ENCODE peak calls at places on chromosomes 16 and 17, in ten cellular contexts. Y, V, F, M, Z, A, L, T, Q and N are unnamed samples.

GRCh38 chr16:3963203-3963602 is 82.7 kb upstream of the CREBBP start:
- DNase-seq in F (peak), T (no peak), Q (no peak), A (no peak), V (no peak), M (no peak), Y (no peak), L (no peak), Z (peak), N (peak)

GRCh38 chr17:65559802-65560627 is 1.4 kb downstream of the AXIN2 start:
- DNase-seq in Z (peak), T (no peak), F (no peak), M (peak), V (peak), L (peak), A (no peak), Y (peak), Q (peak), N (peak)

GRCh38 chr17:7587420-7587786 is 2.5 kb downstream of the SOX15 start:
- DNase-seq in T (no peak), M (no peak), A (no peak), Y (no peak), L (no peak), Z (no peak), Q (no peak), V (no peak), F (peak), N (no peak)

GRCh38 chr16:30382398-30383015 is at the start of gene SEPTIN1:
- DNase-seq in Z (peak), V (no peak), T (peak), L (no peak), Q (no peak), F (no peak), A (no peak), Y (no peak), M (no peak), N (no peak)

GRCh38 chr16:71869089-71869488 is 14.9 kb downstream of the ZNF821 start:
- DNase-seq in Y (no peak), L (no peak), Z (no peak), Q (peak), T (no peak), F (no peak), A (no peak), V (no peak), M (no peak), N (no peak)

GRCh38 chr17:8273884-8274444 is 14.5 kb upstream of the RANGRF start:
- DNase-seq in V (no peak), T (no peak), L (peak), Q (no peak), F (no peak), A (no peak), Z (no peak), M (no peak), Y (no peak), N (no peak)

GRCh38 chr16:88672776-88673175 is 9.9 kb upstream of the MVD start:
- DNase-seq in L (no peak), F (no peak), Y (no peak), V (no peak), M (no peak), A (no peak), Q (peak), T (no peak), Z (no peak), N (peak)

GRCh38 chr16:31331141-31331764 is 23.7 kb upstream of the ITGAX start:
- DNase-seq in A (no peak), Q (peak), T (peak), Z (peak), Y (no peak), L (no peak), F (no peak), M (no peak), V (no peak), N (no peak)

GRCh38 chr16:47475786-47476185 is 14.7 kb downstream of the PHKB start:
- DNase-seq in V (no peak), Z (no peak), M (no peak), F (peak), L (no peak), Y (no peak), A (no peak), Q (no peak), T (no peak), N (no peak)

GRCh38 chr16:7614022-7614795 is 281.6 kb downstream of the RBFOX1 start:
- DNase-seq in F (no peak), L (no peak), Z (no peak), A (no peak), T (no peak), Q (no peak), V (no peak), Y (no peak), M (no peak), N (no peak)

GRCh38 chr16:57987441-57988177 is 12.9 kb downstream of the ZNF319 start:
- DNase-seq in Q (no peak), M (no peak), F (no peak), Y (no peak), T (no peak), V (no peak), Z (no peak), A (no peak), L (no peak), N (no peak)

GRCh38 chr17:48053758-48054237 is 5.6 kb downstream of the NFE2L1 start:
- DNase-seq in F (no peak), Y (no peak), Q (no peak), Z (no peak), L (no peak), M (no peak), A (no peak), V (no peak), T (no peak), N (no peak)

GRCh38 chr17:74962622-74963394 is 9.8 kb downstream of the HID1 start:
- DNase-seq in L (no peak), Y (no peak), Q (no peak), M (no peak), V (no peak), T (no peak), F (no peak), Z (no peak), A (no peak), N (no peak)

GRCh38 chr16:10408824-10409381 is 23.0 kb downstream of the ATF7IP2 start:
- DNase-seq in Q (no peak), V (no peak), A (no peak), Z (no peak), L (no peak), F (no peak), Y (no peak), T (no peak), M (no peak), N (peak)

GRCh38 chr17:36825956-36826350 is 111.3 kb upstream of the LHX1 start:
- DNase-seq in M (no peak), Q (no peak), L (no peak), Z (no peak), Y (no peak), T (no peak), V (no peak), F (no peak), A (no peak), N (no peak)

GRCh38 chr16:18958621-18959578 is 24.8 kb upstream of the TMC7 start:
- DNase-seq in Q (peak), T (no peak), Y (no peak), A (no peak), F (peak), Z (no peak), L (no peak), M (no peak), V (no peak), N (no peak)

GRCh38 chr17:78512976-78513375 is 64.2 kb downstream of the DNAH17 start:
- DNase-seq in M (no peak), Y (no peak), A (no peak), F (no peak), T (no peak), Z (no peak), L (no peak), Q (no peak), V (no peak), N (no peak)

GRCh38 chr17:22512997-22513538 is 820.7 kb downstream of the KCNJ18 start:
- DNase-seq in T (no peak), M (no peak), L (no peak), V (no peak), Y (no peak), F (no peak), A (no peak), Z (no peak), Q (no peak), N (no peak)

GRCh38 chr16:31118223-31119155 is 1.0 kb downstream of the KAT8 start:
- DNase-seq in V (no peak), F (peak), Q (no peak), T (no peak), Y (no peak), L (no peak), M (no peak), A (no peak), Z (no peak), N (no peak)

GRCh38 chr16:48350716-48351115 is 34.5 kb downstream of the SIAH1 start:
- DNase-seq in V (no peak), T (no peak), Q (no peak), A (no peak), L (no peak), Y (no peak), F (no peak), M (no peak), Z (no peak), N (peak)

GRCh38 chr17:57521606-57522435 is 223.3 kb downstream of the CCDC182 start:
- DNase-seq in Y (no peak), A (no peak), T (no peak), V (no peak), M (no peak), Q (no peak), F (no peak), Z (no peak), L (no peak), N (no peak)

GRCh38 chr16:30183961-30184429 is 593 bp downstream of the CORO1A start:
- DNase-seq in T (peak), Q (no peak), F (no peak), Z (peak), L (peak), M (peak), Y (no peak), A (peak), V (peak), N (no peak)

GRCh38 chr16:21158208-21159110 is at the start of gene LDAF1:
- DNase-seq in T (peak), Y (peak), V (peak), F (peak), A (peak), Q (peak), M (peak), Z (peak), L (peak), N (peak)

GRCh38 chr17:31392856-31393748 is 1.6 kb downstream of the RAB11FIP4 start:
- DNase-seq in M (no peak), Z (no peak), V (no peak), T (peak), L (no peak), Q (no peak), A (no peak), Y (peak), F (no peak), N (no peak)

GRCh38 chr16:16143038-16143763 is 80.1 kb downstream of the ABCC6 start:
- DNase-seq in M (no peak), L (no peak), Z (no peak), Y (no peak), Q (peak), T (peak), F (no peak), V (no peak), A (no peak), N (peak)

GRCh38 chr16:69567031-69567680 is 1.4 kb downstream of the NFAT5 start:
- DNase-seq in T (no peak), Y (no peak), L (no peak), Z (peak), M (no peak), A (no peak), V (no peak), Q (peak), F (no peak), N (peak)

GRCh38 chr17:75428775-75429469 is 23.4 kb upstream of the GRB2 start:
- DNase-seq in V (no peak), F (peak), M (no peak), Q (no peak), T (no peak), A (no peak), Z (no peak), Y (no peak), L (no peak), N (no peak)

GRCh38 chr17:31582151-31582907 is 190.9 kb downstream of the RAB11FIP4 start:
- DNase-seq in M (peak), T (no peak), Y (no peak), Q (no peak), A (no peak), L (peak), F (peak), V (peak), Z (no peak), N (no peak)

GRCh38 chr17:56681561-56682266 is 88.2 kb downstream of the NOG start:
- DNase-seq in Z (peak), M (no peak), L (no peak), Y (no peak), F (peak), Q (no peak), T (no peak), A (no peak), V (no peak), N (peak)

DNA sequence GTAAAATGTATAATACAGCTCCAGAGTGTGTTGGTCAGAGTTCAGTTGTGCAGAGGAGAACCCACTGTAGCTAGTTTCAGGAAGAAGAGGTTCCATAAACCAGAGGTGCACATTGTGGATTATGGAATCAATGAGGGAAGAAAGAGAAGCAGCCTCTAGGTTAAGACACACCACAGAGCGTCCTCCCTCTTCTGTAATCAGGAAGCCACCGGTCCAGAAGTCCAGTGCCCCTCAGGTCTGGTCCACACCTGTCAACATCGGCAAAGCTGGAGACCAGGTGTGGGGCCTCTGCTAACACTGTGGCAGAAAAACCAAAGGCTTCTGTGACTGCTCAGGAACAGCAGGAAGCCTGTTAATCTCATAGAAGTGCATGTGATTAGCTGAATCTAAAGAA is 23.4 kb downstream of the LIMD2 start:
- DNase-seq in A (no peak), L (no peak), F (no peak), M (no peak), Q (no peak), Y (no peak), T (no peak), Z (no peak), V (no peak), N (no peak)
- H3K4me3 ChIP-seq in A (no peak), L (no peak), F (no peak), M (no peak), Q (no peak), Y (no peak), T (no peak), Z (no peak), V (no peak), N (no peak)

DNA sequence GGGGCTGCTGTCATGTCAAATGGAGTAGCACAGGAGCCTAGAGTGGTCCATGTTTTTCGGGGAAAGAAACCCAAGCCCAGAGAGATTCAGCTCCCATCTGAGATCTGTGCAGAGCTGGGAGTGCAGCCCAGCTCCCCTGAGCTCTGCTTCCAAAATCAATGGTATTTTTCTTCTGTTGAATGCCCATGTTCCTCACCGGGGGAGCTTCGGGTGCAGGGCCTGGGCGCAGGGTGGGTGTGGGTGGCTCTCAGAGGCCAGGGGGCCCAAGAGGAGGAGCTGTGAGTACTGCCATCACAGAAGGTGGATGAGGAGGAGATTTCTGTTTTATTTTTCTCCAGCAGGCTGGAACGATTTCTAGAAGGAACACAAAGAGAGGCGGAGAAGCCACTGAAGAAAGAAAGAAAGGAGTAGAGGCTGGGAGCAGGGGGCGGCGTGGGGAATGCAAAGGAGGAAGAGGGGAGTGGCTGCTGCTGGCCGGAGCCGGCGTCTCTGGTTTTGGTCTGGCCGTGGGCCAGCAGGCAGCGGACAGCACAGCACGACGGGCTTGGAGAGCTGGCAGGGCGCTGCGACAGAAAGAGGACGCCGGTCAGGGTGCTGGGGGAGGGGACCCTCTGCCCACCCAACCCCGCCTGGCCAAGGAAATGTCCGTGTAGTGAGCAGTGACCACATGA is 76.2 kb upstream of the KSR1 start:
- DNase-seq in T (no peak), Z (no peak), Y (peak), Q (no peak), F (peak), V (peak), A (peak), M (peak), L (peak), N (no peak)
- H3K4me3 ChIP-seq in T (no peak), Z (no peak), Y (peak), Q (no peak), F (peak), V (peak), A (no peak), M (peak), L (no peak), N (no peak)

GRCh38 chr17:34199449-34199848 is 55.6 kb upstream of the CCL2 start:
- DNase-seq in V (no peak), Y (no peak), T (no peak), Z (no peak), A (no peak), F (no peak), M (no peak), L (no peak), Q (no peak), N (no peak)

GRCh38 chr17:34201767-34202166 is 53.3 kb upstream of the CCL2 start:
- DNase-seq in Q (no peak), V (no peak), L (no peak), Z (no peak), T (no peak), A (no peak), M (no peak), F (no peak), Y (no peak), N (no peak)

GRCh38 chr17:34203018-34203646 is 52.0 kb upstream of the CCL2 start:
- DNase-seq in V (peak), L (no peak), Z (no peak), M (no peak), F (no peak), Q (no peak), A (no peak), T (no peak), Y (no peak), N (no peak)

GRCh38 chr17:34199932-34200534 is 55.1 kb upstream of the CCL2 start:
- DNase-seq in T (peak), M (peak), L (peak), Z (peak), Y (peak), A (peak), Q (peak), V (peak), F (peak), N (peak)

GRCh38 chr17:34201225-34201624 is 53.9 kb upstream of the CCL2 start:
- DNase-seq in Z (no peak), Y (no peak), T (no peak), L (no peak), Q (no peak), V (no peak), F (no peak), A (no peak), M (no peak), N (no peak)
- H3K4me3 ChIP-seq in Z (no peak), Y (no peak), T (no peak), L (no peak), Q (no peak), V (no peak), F (no peak), A (no peak), M (no peak), N (no peak)

DNA sequence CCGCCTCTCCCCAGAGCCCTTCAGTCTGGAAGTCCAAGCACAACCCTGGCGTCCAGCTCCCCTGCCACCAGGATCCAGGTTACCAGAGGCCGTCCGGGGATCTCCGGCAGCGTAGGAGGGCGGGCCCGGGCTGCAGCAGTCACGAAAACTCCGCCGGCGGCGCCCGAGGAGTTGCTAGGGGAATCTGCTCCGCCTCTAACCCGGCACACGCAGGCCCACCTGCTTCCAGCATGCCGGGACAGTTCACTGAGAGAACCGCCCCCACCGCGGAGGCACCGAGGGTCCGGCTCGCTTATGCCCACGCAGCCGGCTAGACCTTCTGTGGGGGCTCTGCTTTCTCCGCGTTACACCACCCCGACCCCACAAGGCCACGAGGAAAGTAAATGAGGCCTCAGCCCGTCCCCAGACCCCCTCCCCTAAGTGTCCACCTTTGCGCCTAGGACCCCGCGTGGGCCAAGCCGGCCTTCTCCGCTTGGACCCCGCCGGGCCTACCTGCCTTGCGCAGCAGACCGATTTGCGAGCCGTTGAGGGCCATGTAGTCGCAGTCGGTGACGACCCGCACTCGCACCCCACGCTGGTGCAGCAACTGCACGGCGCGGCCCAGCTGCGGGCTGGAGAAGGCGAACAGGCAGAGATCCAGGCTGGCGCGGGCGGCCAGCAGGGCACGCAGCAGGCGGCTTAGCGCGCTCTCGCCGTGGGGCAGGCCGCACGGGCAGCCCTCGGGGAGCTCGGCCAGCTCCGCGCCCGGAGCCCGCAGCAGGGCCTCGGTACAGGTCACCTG is 575 bp downstream of the PLD6 start:
- DNase-seq in F (peak), M (peak), Z (peak), L (peak), Q (no peak), Y (peak), A (peak), V (peak), T (peak), N (no peak)
- H3K4me3 ChIP-seq in F (peak), M (peak), Z (peak), L (peak), Q (no peak), Y (peak), A (peak), V (peak), T (peak), N (no peak)

GRCh38 chr16:1333854-1334719 is 642 bp downstream of the BAIAP3 start:
- DNase-seq in L (no peak), V (no peak), T (no peak), M (no peak), F (no peak), Y (no peak), Z (no peak), Q (no peak), A (no peak), N (no peak)
- H3K4me3 ChIP-seq in L (peak), V (no peak), T (peak), M (peak), F (no peak), Y (peak), Z (no peak), Q (peak), A (peak), N (no peak)

DNA sequence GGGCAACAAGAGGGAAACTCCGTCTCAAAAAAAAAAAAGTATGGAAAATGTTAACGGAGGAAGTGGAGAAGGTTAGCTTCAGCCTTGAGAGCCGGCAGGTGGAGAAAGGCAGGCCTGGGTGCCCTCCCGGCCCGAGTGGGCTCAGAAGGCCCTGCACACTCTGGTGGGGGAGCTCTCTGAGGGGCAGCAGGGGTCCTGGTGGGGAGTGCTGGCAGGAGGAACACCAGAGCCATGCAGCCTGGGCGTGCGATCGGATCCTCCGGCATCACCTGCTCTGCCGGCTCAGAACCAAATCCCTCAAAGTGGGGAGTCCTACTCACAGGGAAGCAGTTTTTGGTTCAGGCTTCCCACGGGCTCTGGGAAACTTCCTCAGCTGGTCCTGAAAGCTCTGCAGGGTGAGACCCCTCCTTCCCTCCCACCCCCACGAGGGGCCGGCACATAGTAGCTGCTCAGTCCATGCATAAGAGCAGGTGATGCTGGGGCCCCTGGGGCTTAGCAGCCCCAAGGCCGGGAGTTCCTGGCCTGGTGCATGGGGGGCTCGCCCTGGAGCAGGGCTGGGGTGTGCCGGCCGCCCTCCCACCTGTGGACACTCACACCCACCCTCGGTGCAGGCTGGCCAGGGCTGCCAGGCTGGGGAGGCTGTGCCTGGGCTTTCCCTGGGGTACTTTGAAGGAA is 1.2 kb downstream of the FN3K start:
- DNase-seq in Z (no peak), T (no peak), Q (no peak), A (no peak), V (no peak), L (no peak), Y (no peak), M (no peak), F (no peak), N (no peak)
- H3K4me3 ChIP-seq in Z (no peak), T (no peak), Q (no peak), A (no peak), V (no peak), L (peak), Y (peak), M (peak), F (no peak), N (no peak)